ENCODE peak calls at places on chromosomes 16 and 17, in ten cellular contexts. One of them, this sample, is unnamed.
A peak's percentile ranks its signal among the peaks of the same experiment; 100 is the strongest.

GRCh38 chr16:58533751-58534470 is 18.6 kb downstream of the SETD6 start:
- DNase-seq in HTR-8/SVneo: no peak
- DNase-seq in CD8-positive, alpha-beta memory T cell: no peak
- DNase-seq in H9: no peak
- DNase-seq in left ventricle myocardium inferior: peak; percentile 44
- DNase-seq in pulmonary artery endothelial cell: no peak
- DNase-seq in HAP-1: no peak
- DNase-seq in HT1080: no peak
- DNase-seq in AG09319: no peak
- DNase-seq in mesendoderm: no peak
- DNase-seq in this sample: no peak

GRCh38 chr16:820730-821129 is 20.2 kb upstream of the GNG13 start:
- DNase-seq in pulmonary artery endothelial cell: no peak
- DNase-seq in left ventricle myocardium inferior: no peak
- DNase-seq in HAP-1: no peak
- DNase-seq in HTR-8/SVneo: no peak
- DNase-seq in AG09319: no peak
- DNase-seq in mesendoderm: no peak
- DNase-seq in HT1080: no peak
- DNase-seq in CD8-positive, alpha-beta memory T cell: no peak
- DNase-seq in H9: no peak
- DNase-seq in this sample: no peak

GRCh38 chr17:35588196-35588920 is 1.2 kb downstream of the AP2B1 start:
- DNase-seq in left ventricle myocardium inferior: no peak
- DNase-seq in AG09319: no peak
- DNase-seq in HTR-8/SVneo: no peak
- DNase-seq in HAP-1: peak; percentile 64
- DNase-seq in mesendoderm: peak; percentile 88
- DNase-seq in HT1080: peak; percentile 83
- DNase-seq in H9: no peak
- DNase-seq in pulmonary artery endothelial cell: no peak
- DNase-seq in CD8-positive, alpha-beta memory T cell: no peak
- DNase-seq in this sample: no peak

GRCh38 chr17:4944554-4945175 is 3.7 kb downstream of the PFN1 start:
- DNase-seq in left ventricle myocardium inferior: no peak
- DNase-seq in HT1080: no peak
- DNase-seq in AG09319: no peak
- DNase-seq in HTR-8/SVneo: no peak
- DNase-seq in mesendoderm: no peak
- DNase-seq in H9: peak; percentile 44
- DNase-seq in pulmonary artery endothelial cell: no peak
- DNase-seq in CD8-positive, alpha-beta memory T cell: no peak
- DNase-seq in HAP-1: no peak
- DNase-seq in this sample: no peak

GRCh38 chr16:14095883-14096551 is 24.9 kb downstream of the MRTFB start:
- DNase-seq in H9: no peak
- DNase-seq in left ventricle myocardium inferior: no peak
- DNase-seq in HAP-1: no peak
- DNase-seq in HTR-8/SVneo: no peak
- DNase-seq in AG09319: no peak
- DNase-seq in HT1080: peak; percentile 53
- DNase-seq in mesendoderm: peak; percentile 45
- DNase-seq in CD8-positive, alpha-beta memory T cell: no peak
- DNase-seq in pulmonary artery endothelial cell: no peak
- DNase-seq in this sample: no peak

GRCh38 chr16:58882292-58882691 is 148.2 kb upstream of the GOT2 start:
- DNase-seq in HT1080: no peak
- DNase-seq in CD8-positive, alpha-beta memory T cell: no peak
- DNase-seq in HAP-1: no peak
- DNase-seq in H9: no peak
- DNase-seq in HTR-8/SVneo: no peak
- DNase-seq in AG09319: no peak
- DNase-seq in pulmonary artery endothelial cell: no peak
- DNase-seq in left ventricle myocardium inferior: no peak
- DNase-seq in mesendoderm: no peak
- DNase-seq in this sample: no peak

GRCh38 chr17:27845264-27846041 is 45.1 kb upstream of the NOS2 start:
- DNase-seq in H9: no peak
- DNase-seq in HT1080: no peak
- DNase-seq in HAP-1: no peak
- DNase-seq in HTR-8/SVneo: no peak
- DNase-seq in pulmonary artery endothelial cell: no peak
- DNase-seq in mesendoderm: no peak
- DNase-seq in left ventricle myocardium inferior: no peak
- DNase-seq in CD8-positive, alpha-beta memory T cell: no peak
- DNase-seq in AG09319: no peak
- DNase-seq in this sample: no peak

GRCh38 chr17:79657036-79657435 is 46.2 kb upstream of the RBFOX3 start:
- DNase-seq in AG09319: no peak
- DNase-seq in H9: peak; percentile 25
- DNase-seq in HTR-8/SVneo: no peak
- DNase-seq in pulmonary artery endothelial cell: no peak
- DNase-seq in HT1080: no peak
- DNase-seq in left ventricle myocardium inferior: no peak
- DNase-seq in HAP-1: no peak
- DNase-seq in CD8-positive, alpha-beta memory T cell: no peak
- DNase-seq in mesendoderm: no peak
- DNase-seq in this sample: no peak

GRCh38 chr16:75086281-75086680 is 30.3 kb downstream of the LDHD start:
- DNase-seq in AG09319: no peak
- DNase-seq in HT1080: no peak
- DNase-seq in CD8-positive, alpha-beta memory T cell: no peak
- DNase-seq in H9: no peak
- DNase-seq in pulmonary artery endothelial cell: no peak
- DNase-seq in HAP-1: no peak
- DNase-seq in HTR-8/SVneo: no peak
- DNase-seq in mesendoderm: no peak
- DNase-seq in left ventricle myocardium inferior: no peak
- DNase-seq in this sample: no peak

GRCh38 chr17:51807460-51807859 is 351.1 kb downstream of the CA10 start:
- DNase-seq in left ventricle myocardium inferior: no peak
- DNase-seq in mesendoderm: no peak
- DNase-seq in HT1080: no peak
- DNase-seq in HTR-8/SVneo: no peak
- DNase-seq in CD8-positive, alpha-beta memory T cell: no peak
- DNase-seq in AG09319: no peak
- DNase-seq in H9: no peak
- DNase-seq in pulmonary artery endothelial cell: no peak
- DNase-seq in HAP-1: no peak
- DNase-seq in this sample: no peak

GRCh38 chr16:84735846-84736586 is 36.2 kb downstream of the USP10 start:
- DNase-seq in H9: no peak
- DNase-seq in pulmonary artery endothelial cell: no peak
- DNase-seq in CD8-positive, alpha-beta memory T cell: peak; percentile 19
- DNase-seq in HTR-8/SVneo: no peak
- DNase-seq in AG09319: no peak
- DNase-seq in mesendoderm: no peak
- DNase-seq in HT1080: no peak
- DNase-seq in HAP-1: peak; percentile 59
- DNase-seq in left ventricle myocardium inferior: no peak
- DNase-seq in this sample: no peak

GRCh38 chr17:80859004-80859941 is 132.4 kb upstream of the CHMP6 start:
- DNase-seq in HAP-1: peak; percentile 25
- DNase-seq in H9: peak; percentile 67
- DNase-seq in AG09319: peak; percentile 89
- DNase-seq in HTR-8/SVneo: no peak
- DNase-seq in mesendoderm: peak; percentile 22
- DNase-seq in HT1080: peak; percentile 38
- DNase-seq in CD8-positive, alpha-beta memory T cell: no peak
- DNase-seq in left ventricle myocardium inferior: peak; percentile 69
- DNase-seq in pulmonary artery endothelial cell: peak; percentile 69
- DNase-seq in this sample: peak; percentile 65

GRCh38 chr17:49021768-49022103 is 24.6 kb downstream of the IGF2BP1 start:
- DNase-seq in mesendoderm: no peak
- DNase-seq in H9: no peak
- DNase-seq in HT1080: no peak
- DNase-seq in CD8-positive, alpha-beta memory T cell: no peak
- DNase-seq in HAP-1: no peak
- DNase-seq in pulmonary artery endothelial cell: no peak
- DNase-seq in HTR-8/SVneo: no peak
- DNase-seq in left ventricle myocardium inferior: no peak
- DNase-seq in AG09319: no peak
- DNase-seq in this sample: no peak

GRCh38 chr17:36188891-36189306 is 7.7 kb downstream of the CCL3L1 start:
- DNase-seq in left ventricle myocardium inferior: no peak
- DNase-seq in mesendoderm: no peak
- DNase-seq in H9: no peak
- DNase-seq in CD8-positive, alpha-beta memory T cell: peak; percentile 72
- DNase-seq in AG09319: no peak
- DNase-seq in HAP-1: no peak
- DNase-seq in HTR-8/SVneo: no peak
- DNase-seq in HT1080: no peak
- DNase-seq in pulmonary artery endothelial cell: no peak
- DNase-seq in this sample: no peak

GRCh38 chr17:29073520-29073919 is 30.6 kb downstream of the PIPOX start:
- DNase-seq in HAP-1: no peak
- DNase-seq in left ventricle myocardium inferior: no peak
- DNase-seq in HTR-8/SVneo: no peak
- DNase-seq in HT1080: no peak
- DNase-seq in pulmonary artery endothelial cell: no peak
- DNase-seq in H9: no peak
- DNase-seq in AG09319: no peak
- DNase-seq in mesendoderm: no peak
- DNase-seq in CD8-positive, alpha-beta memory T cell: no peak
- DNase-seq in this sample: no peak

GRCh38 chr17:76840443-76840767 is 27.8 kb upstream of the MGAT5B start:
- DNase-seq in AG09319: no peak
- DNase-seq in left ventricle myocardium inferior: no peak
- DNase-seq in H9: peak; percentile 57
- DNase-seq in pulmonary artery endothelial cell: no peak
- DNase-seq in mesendoderm: no peak
- DNase-seq in HT1080: no peak
- DNase-seq in HAP-1: no peak
- DNase-seq in CD8-positive, alpha-beta memory T cell: no peak
- DNase-seq in HTR-8/SVneo: no peak
- DNase-seq in this sample: no peak

GRCh38 chr17:19313066-19313745 is 49.3 kb downstream of the B9D1 start:
- DNase-seq in HAP-1: no peak
- DNase-seq in HTR-8/SVneo: no peak
- DNase-seq in H9: no peak
- DNase-seq in pulmonary artery endothelial cell: no peak
- DNase-seq in HT1080: no peak
- DNase-seq in AG09319: no peak
- DNase-seq in CD8-positive, alpha-beta memory T cell: no peak
- DNase-seq in mesendoderm: no peak
- DNase-seq in left ventricle myocardium inferior: no peak
- DNase-seq in this sample: no peak

GRCh38 chr16:57797526-57798266 is 4.6 kb downstream of the KIFC3 start:
- DNase-seq in pulmonary artery endothelial cell: no peak
- DNase-seq in HT1080: no peak
- DNase-seq in HAP-1: no peak
- DNase-seq in left ventricle myocardium inferior: no peak
- DNase-seq in HTR-8/SVneo: no peak
- DNase-seq in CD8-positive, alpha-beta memory T cell: no peak
- DNase-seq in H9: peak; percentile 68
- DNase-seq in AG09319: no peak
- DNase-seq in mesendoderm: peak; percentile 92
- DNase-seq in this sample: no peak

GRCh38 chr17:44241104-44241503 is 21.6 kb upstream of the UBTF start:
- DNase-seq in left ventricle myocardium inferior: no peak
- DNase-seq in mesendoderm: no peak
- DNase-seq in CD8-positive, alpha-beta memory T cell: no peak
- DNase-seq in HTR-8/SVneo: no peak
- DNase-seq in AG09319: no peak
- DNase-seq in H9: no peak
- DNase-seq in HT1080: no peak
- DNase-seq in pulmonary artery endothelial cell: no peak
- DNase-seq in HAP-1: no peak
- DNase-seq in this sample: no peak

GRCh38 chr16:21300309-21301167 is 22.4 kb upstream of the CRYM start:
- DNase-seq in H9: peak; percentile 94
- DNase-seq in pulmonary artery endothelial cell: peak; percentile 98
- DNase-seq in HTR-8/SVneo: peak; percentile 90
- DNase-seq in HT1080: peak; percentile 100
- DNase-seq in left ventricle myocardium inferior: peak; percentile 87
- DNase-seq in CD8-positive, alpha-beta memory T cell: no peak
- DNase-seq in mesendoderm: peak; percentile 98
- DNase-seq in HAP-1: peak; percentile 98
- DNase-seq in AG09319: peak; percentile 99
- DNase-seq in this sample: peak; percentile 99